ENCODE peak calls at places on chromosome 7, in seven cellular contexts. C, I, F, J, E, Z and L are unnamed samples.

GRCh38 chr7:27191716-27192545 is 6.9 kb upstream of the HOXA11 start:
- DNase-seq in C (no peak), F (no peak), Z (no peak), I (peak; percentile 16), E (no peak), J (no peak), L (no peak)

GRCh38 chr7:120320218-120320961 is 47.4 kb downstream of the KCND2 start:
- DNase-seq in I (no peak), C (no peak), J (no peak), F (no peak), E (no peak), Z (no peak), L (no peak)

GRCh38 chr7:128104109-128104742 is 73.0 kb upstream of the LRRC4 start:
- DNase-seq in E (peak; percentile 86), Z (no peak), F (peak; percentile 56), C (no peak), J (no peak), I (peak; percentile 15), L (peak; percentile 51)

GRCh38 chr7:24172859-24173258 is 111.1 kb upstream of the NPY start:
- DNase-seq in Z (no peak), E (no peak), I (no peak), F (no peak), C (no peak), J (no peak), L (no peak)

GRCh38 chr7:155997431-155998327 is 185.4 kb upstream of the SHH start:
- DNase-seq in E (no peak), F (no peak), I (no peak), C (no peak), J (no peak), Z (no peak), L (no peak)

GRCh38 chr7:85483205-85483604 is 296.3 kb upstream of the SEMA3D start:
- DNase-seq in F (no peak), C (no peak), E (no peak), J (no peak), Z (no peak), I (no peak), L (no peak)

GRCh38 chr7:120554960-120555571 is 282.1 kb downstream of the KCND2 start:
- DNase-seq in I (peak; percentile 21), C (peak; percentile 4), Z (peak; percentile 43), E (no peak), F (no peak), J (no peak), L (no peak)

GRCh38 chr7:80804581-80804980 is 114.3 kb downstream of the SEMA3C start:
- DNase-seq in J (no peak), C (no peak), Z (no peak), F (no peak), E (no peak), I (no peak), L (no peak)

GRCh38 chr7:49892473-49892872 is 119.0 kb downstream of the VWC2 start:
- DNase-seq in Z (no peak), F (no peak), E (no peak), C (no peak), J (no peak), I (no peak), L (no peak)

GRCh38 chr7:31125171-31125570 is 73.1 kb downstream of the ADCYAP1R1 start:
- DNase-seq in I (no peak), C (no peak), Z (no peak), F (no peak), E (no peak), J (no peak), L (no peak)

GRCh38 chr7:131010714-131011436 is 276.9 kb upstream of the KLF14 start:
- DNase-seq in J (no peak), E (no peak), I (no peak), F (no peak), Z (no peak), C (no peak), L (no peak)

GRCh38 chr7:149558149-149558861 is 60.7 kb upstream of the ZNF746 start:
- DNase-seq in Z (no peak), E (no peak), F (no peak), J (no peak), C (peak; percentile 78), I (no peak), L (no peak)

GRCh38 chr7:26345202-26345601 is 53.5 kb downstream of the SNX10 start:
- DNase-seq in I (no peak), J (no peak), E (no peak), C (no peak), Z (no peak), F (no peak), L (no peak)

GRCh38 chr7:124590814-124591213 is 174.8 kb downstream of the GPR37 start:
- DNase-seq in Z (no peak), C (no peak), F (no peak), J (no peak), I (no peak), E (no peak), L (no peak)

GRCh38 chr7:33917661-33918060 is 12.3 kb downstream of the BMPER start:
- DNase-seq in C (no peak), J (no peak), E (no peak), Z (no peak), F (no peak), I (no peak), L (no peak)

GRCh38 chr7:95324396-95324795 is at the start of gene PON1:
- DNase-seq in F (no peak), I (no peak), Z (peak; percentile 94), E (peak; percentile 73), C (no peak), J (no peak), L (peak; percentile 12)

GRCh38 chr7:143002106-143002505 is 24.8 kb downstream of the OR9A2 start:
- DNase-seq in E (no peak), I (no peak), C (no peak), J (no peak), Z (no peak), F (no peak), L (no peak)

GRCh38 chr7:41110186-41110585 is 592.7 kb downstream of the INHBA start:
- DNase-seq in I (no peak), Z (no peak), J (no peak), E (no peak), F (no peak), C (no peak), L (no peak)

GRCh38 chr7:90749774-90750173 is 153.7 kb downstream of the CDK14 start:
- DNase-seq in Z (no peak), I (no peak), E (no peak), C (no peak), F (no peak), J (no peak), L (no peak)

DNA sequence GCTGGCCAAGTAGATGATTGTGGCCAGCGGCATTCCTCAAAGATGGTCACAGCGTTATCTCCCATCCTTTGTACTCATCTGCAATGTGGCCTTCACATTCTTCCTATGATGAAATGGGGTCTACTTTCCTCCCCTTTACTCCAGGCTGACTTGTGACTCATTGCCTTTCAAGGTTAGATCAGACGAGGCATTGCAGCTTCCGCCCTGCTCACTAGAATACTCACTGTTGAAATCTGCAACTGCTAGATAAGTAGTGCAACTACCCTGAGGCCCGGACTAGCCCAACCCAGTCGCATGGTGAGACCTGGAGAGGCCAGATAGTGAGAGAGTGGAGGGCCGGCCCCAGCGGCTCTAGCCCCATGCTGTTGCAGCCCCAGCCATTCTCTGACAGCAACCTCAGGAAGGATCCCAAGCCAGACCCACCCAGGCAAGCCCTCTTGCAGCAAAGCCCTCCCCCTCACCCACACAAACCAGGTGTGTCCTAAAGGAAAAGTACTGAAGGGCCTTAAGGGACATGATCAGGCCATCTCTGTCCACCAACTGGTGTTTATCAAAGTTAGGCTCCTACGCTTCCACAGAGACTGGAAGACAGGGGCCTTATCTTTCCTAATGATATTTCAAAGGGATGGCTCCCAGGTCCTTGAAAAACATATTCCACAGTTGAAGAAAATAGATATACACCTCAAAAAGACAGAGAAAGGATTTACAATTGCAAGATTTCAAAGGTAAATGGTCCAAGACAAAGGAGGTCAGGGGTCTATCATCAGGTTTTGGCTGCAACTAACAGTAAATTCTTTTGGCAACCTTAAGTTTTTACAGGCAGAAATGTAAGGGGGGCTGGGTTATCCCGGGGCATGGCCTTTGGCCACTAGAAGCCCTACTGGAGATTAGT is 107.2 kb upstream of the TRIM24 start:
- DNase-seq in Z (no peak), C (no peak), J (no peak), E (no peak), I (no peak), F (no peak), L (no peak)
- TF ChIP-seq POLR2A in Z (no peak), C (no peak), J (no peak), E (no peak), I (no peak), F (no peak), L (no peak)

GRCh38 chr7:1533255-1533568 is 2.7 kb downstream of the MAFK start:
- DNase-seq in I (peak; percentile 25), E (peak; percentile 90), Z (no peak), J (no peak), C (no peak), F (no peak), L (no peak)

GRCh38 chr7:1531979-1532455 is 1.5 kb downstream of the MAFK start:
- DNase-seq in F (no peak), C (no peak), J (no peak), I (peak; percentile 76), Z (peak; percentile 48), E (no peak), L (no peak)

GRCh38 chr7:1532456-1533254 is 2.2 kb downstream of the MAFK start:
- DNase-seq in F (peak; percentile 83), C (peak; percentile 100), J (peak; percentile 83), E (peak; percentile 90), Z (peak; percentile 85), I (peak; percentile 94), L (no peak)

GRCh38 chr7:1530946-1531262 is 402 bp downstream of the MAFK start:
- DNase-seq in E (no peak), F (no peak), J (no peak), Z (no peak), I (peak; percentile 26), C (no peak), L (no peak)

GRCh38 chr7:1531263-1531978 is 919 bp downstream of the MAFK start:
- DNase-seq in C (no peak), I (peak; percentile 60), J (peak; percentile 70), Z (peak; percentile 71), E (peak; percentile 93), F (no peak), L (no peak)
- TF ChIP-seq POLR2A in C (no peak), I (peak; percentile 31), J (peak; percentile 43), Z (peak; percentile 63), E (no peak), F (no peak), L (no peak)

GRCh38 chr7:100678291-100678984 is 4.9 kb downstream of the GNB2 start:
- DNase-seq in I (no peak), F (no peak), C (no peak), Z (peak; percentile 49), E (peak; percentile 81), J (no peak), L (peak; percentile 21)
- TF ChIP-seq POLR2A in I (no peak), F (no peak), C (no peak), Z (no peak), E (no peak), J (no peak), L (no peak)

DNA sequence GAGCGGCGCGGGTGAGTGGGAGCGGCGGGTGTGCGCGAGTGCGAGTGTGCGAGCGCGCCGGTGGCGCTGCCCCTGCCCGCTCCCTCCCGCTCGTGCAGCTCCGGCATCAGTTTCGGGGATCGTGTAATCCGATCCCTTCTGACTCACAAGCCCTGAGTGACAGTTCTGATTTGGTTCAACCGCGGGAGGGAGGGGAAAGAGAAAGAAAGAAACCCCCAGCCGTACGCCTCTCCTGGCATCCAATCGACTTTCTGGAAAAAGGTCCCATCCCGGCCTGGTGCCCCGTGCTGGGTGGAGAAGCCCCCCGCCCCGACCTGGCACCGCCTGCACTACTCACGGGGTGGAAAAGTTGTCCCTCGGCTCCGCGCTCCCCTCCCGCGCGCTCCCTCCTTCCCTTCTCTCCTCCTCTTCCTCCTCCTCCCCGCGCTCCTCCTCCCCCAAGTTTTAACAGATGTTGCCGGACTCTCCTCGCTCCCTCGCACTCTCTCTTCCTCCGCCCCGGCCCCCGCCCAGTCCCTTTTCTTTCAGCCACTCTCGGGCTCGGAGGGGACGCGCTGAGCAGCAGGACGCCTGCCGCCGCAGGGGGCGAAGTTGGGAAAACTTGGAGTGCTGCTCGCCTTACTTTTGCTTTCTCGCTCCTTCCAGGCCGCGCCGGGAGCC is at the start of gene GLI3:
- DNase-seq in F (peak; percentile 88), Z (peak; percentile 51), C (peak; percentile 100), I (peak; percentile 58), J (peak; percentile 68), E (peak; percentile 78), L (peak; percentile 73)
- TF ChIP-seq POLR2A in F (no peak), Z (no peak), C (peak; percentile 62), I (no peak), J (peak; percentile 20), E (no peak), L (no peak)